ENCODE peak calls at places on chromosomes 16 and 17, in five cellular contexts. G, N, T, M and Q are unnamed samples.

GRCh38 chr17:79607941-79608728 is 2.7 kb downstream of the RBFOX3 start:
- DNase-seq in G (no peak), N (peak; percentile 15), T (peak; percentile 91), M (peak; percentile 85), Q (peak; percentile 64)

GRCh38 chr17:49497147-49498036 is 2.3 kb downstream of the NGFR start:
- DNase-seq in G (peak; percentile 22), N (peak; percentile 56), T (peak; percentile 87), M (peak; percentile 76), Q (peak; percentile 71)

GRCh38 chr16:76303637-76304314 is 26.6 kb downstream of the CNTNAP4 start:
- DNase-seq in G (no peak), N (no peak), T (no peak), M (no peak), Q (no peak)

GRCh38 chr16:53945996-53946395 is 242.0 kb downstream of the FTO start:
- DNase-seq in G (peak; percentile 64), N (peak; percentile 68), T (no peak), M (peak; percentile 63), Q (peak; percentile 50)

GRCh38 chr17:62644487-62645173 is 17.2 kb downstream of the MRC2 start:
- DNase-seq in G (no peak), N (no peak), T (peak; percentile 91), M (peak; percentile 78), Q (peak; percentile 38)

GRCh38 chr17:62950067-62950466 is 16.0 kb upstream of the TANC2 start:
- DNase-seq in G (peak; percentile 45), N (peak; percentile 32), T (no peak), M (peak; percentile 6), Q (no peak)

GRCh38 chr17:64037180-64037579 is 16.7 kb upstream of the ICAM2 start:
- DNase-seq in G (no peak), N (no peak), T (no peak), M (no peak), Q (no peak)

GRCh38 chr17:77254961-77255741 is 114.4 kb downstream of the SEC14L1 start:
- DNase-seq in G (peak; percentile 86), N (peak; percentile 97), T (peak; percentile 68), M (peak; percentile 68), Q (no peak)

GRCh38 chr16:86951041-86951822 is 366.0 kb downstream of the C16orf95 start:
- DNase-seq in G (no peak), N (no peak), T (no peak), M (no peak), Q (no peak)

GRCh38 chr16:55282441-55282840 is 41.6 kb upstream of the IRX6 start:
- DNase-seq in G (no peak), N (no peak), T (no peak), M (no peak), Q (no peak)

GRCh38 chr16:87581867-87582220 is 20.5 kb upstream of the JPH3 start:
- DNase-seq in G (peak; percentile 98), N (peak; percentile 99), T (no peak), M (no peak), Q (no peak)

GRCh38 chr16:17461951-17462729 is 8.6 kb downstream of the XYLT1 start:
- DNase-seq in G (no peak), N (no peak), T (peak; percentile 53), M (peak; percentile 86), Q (no peak)

GRCh38 chr16:14249291-14250032 is 178.3 kb downstream of the MRTFB start:
- DNase-seq in G (peak; percentile 43), N (peak; percentile 54), T (no peak), M (peak; percentile 42), Q (peak; percentile 12)

GRCh38 chr16:29804455-29805231 is 1.7 kb upstream of the MAZ start:
- DNase-seq in G (no peak), N (peak; percentile 13), T (no peak), M (peak; percentile 40), Q (no peak)

GRCh38 chr16:29943846-29944669 is 17.8 kb upstream of the TMEM219 start:
- DNase-seq in G (peak; percentile 99), N (peak; percentile 99), T (peak; percentile 80), M (peak; percentile 99), Q (no peak)

GRCh38 chr16:31202402-31203385 is at the start of gene PYCARD:
- DNase-seq in G (peak; percentile 19), N (peak; percentile 43), T (peak; percentile 60), M (peak; percentile 61), Q (no peak)

GRCh38 chr16:57500578-57501111 is 14.4 kb upstream of the DOK4 start:
- DNase-seq in G (no peak), N (peak; percentile 78), T (no peak), M (peak; percentile 67), Q (no peak)

GRCh38 chr16:86343111-86343642 is 167.2 kb upstream of the FOXF1 start:
- DNase-seq in G (peak; percentile 89), N (peak; percentile 93), T (no peak), M (no peak), Q (no peak)

GRCh38 chr16:25713785-25714570 is 22.2 kb downstream of the HS3ST4 start:
- DNase-seq in G (no peak), N (no peak), T (no peak), M (no peak), Q (no peak)

GRCh38 chr16:30829130-30830071 is 42.4 kb upstream of the ZNF629 start:
- DNase-seq in G (no peak), N (no peak), T (no peak), M (peak; percentile 18), Q (no peak)

DNA sequence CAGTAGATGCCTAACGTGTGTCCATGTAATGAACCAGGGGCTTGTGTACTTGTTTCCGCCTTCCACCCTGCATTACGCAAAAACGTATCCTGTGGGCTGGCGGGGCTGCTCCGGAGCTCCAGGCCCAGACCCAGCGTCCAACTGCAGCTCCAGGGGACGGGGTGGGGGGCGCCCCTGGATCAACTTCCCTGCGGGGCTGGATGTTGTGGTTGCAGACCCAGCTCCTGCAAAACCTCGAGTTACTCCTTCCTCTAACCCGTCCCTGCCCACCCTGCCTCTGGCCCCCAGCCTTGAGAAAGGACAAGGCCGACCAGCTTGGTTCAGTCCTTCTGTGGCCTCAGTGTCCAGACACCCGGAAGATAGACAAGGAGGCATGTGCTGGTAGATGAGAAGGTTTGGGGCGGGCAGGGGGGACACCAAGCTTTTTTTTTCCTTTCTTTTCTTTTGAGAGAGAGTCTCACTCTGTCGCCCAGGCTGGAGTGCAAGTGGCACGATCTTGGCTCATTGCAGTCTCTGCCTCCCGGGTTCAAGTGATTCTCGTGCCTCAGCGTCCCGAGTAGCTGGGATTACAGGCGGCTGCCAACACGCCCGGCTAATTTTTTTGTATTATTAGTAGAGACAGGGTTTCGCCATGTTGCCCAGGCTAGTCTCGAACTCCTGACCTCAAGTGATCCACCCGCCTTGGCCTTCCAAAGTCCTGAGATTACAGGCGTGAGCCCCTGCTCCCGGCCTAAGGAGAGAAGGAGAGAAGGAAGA is 731 bp upstream of the EXOC7 start:
- DNase-seq in G (no peak), N (no peak), T (no peak), M (no peak), Q (no peak)
- H2BK15ac ChIP-seq in G (peak overlapping the region; percentile 43), N (no peak overlapping the region), T (no peak overlapping the region), M (no peak overlapping the region), Q (peak overlapping the region; percentile 45)

GRCh38 chr16:82852388-82852998 is 225.7 kb downstream of the CDH13 start:
- DNase-seq in G (no peak), N (no peak), T (no peak), M (no peak), Q (no peak)

GRCh38 chr16:82859638-82860037 is 232.9 kb downstream of the CDH13 start:
- DNase-seq in G (no peak), N (no peak), T (no peak), M (no peak), Q (no peak)

GRCh38 chr16:82857693-82858337 is 231.0 kb downstream of the CDH13 start:
- DNase-seq in G (no peak), N (no peak), T (no peak), M (no peak), Q (no peak)

DNA sequence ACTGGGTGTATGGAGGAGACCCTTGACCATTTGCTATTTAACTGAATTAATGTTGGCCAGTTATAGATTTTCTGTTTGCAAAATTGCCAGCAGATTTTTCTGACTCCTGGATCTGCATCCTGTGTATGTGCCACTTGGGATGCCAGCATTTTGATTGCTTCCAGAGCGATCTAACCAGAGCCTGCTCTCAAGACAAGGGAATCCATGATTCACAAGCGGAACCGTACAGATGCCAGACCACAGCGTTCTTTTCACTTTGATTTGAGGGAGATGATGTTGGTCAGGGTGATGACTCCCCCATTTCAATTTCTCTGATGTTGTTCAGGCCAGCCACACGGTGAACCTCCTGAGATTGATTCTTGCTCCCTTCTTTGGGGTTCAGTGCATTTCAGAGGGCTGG is 228.7 kb downstream of the CDH13 start:
- DNase-seq in G (no peak), N (no peak), T (no peak), M (no peak), Q (no peak)
- H2BK15ac ChIP-seq in G (no peak overlapping the region), N (no peak overlapping the region), T (no peak overlapping the region), M (no peak overlapping the region), Q (no peak overlapping the region)

GRCh38 chr17:78369791-78370381 is 8.6 kb upstream of the PGS1 start:
- DNase-seq in G (no peak), N (no peak), T (peak; percentile 67), M (peak; percentile 52), Q (no peak)
- H2BK15ac ChIP-seq in G (no peak overlapping the region), N (no peak overlapping the region), T (no peak overlapping the region), M (no peak overlapping the region), Q (peak overlapping the region; percentile 95)

DNA sequence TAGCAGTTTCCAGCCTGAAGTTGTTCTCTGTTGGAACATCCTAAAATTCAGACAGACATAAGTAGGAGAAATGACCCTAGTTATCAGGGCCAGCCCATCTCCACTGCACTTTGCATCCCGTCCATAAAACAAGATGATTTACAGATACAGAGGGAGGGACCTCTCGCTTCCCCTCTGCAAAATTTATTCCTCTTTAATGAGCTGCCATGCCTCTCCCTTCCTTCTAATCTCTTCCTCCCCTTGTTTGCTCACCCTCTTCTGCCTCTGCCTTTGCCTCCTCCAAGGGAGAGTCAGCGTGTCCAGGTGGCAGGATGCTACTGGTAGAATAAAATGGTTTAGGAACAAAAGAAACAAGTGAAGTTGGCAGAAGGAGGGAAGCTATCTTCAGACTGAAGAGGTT is 351.3 kb downstream of the SOX9 start:
- DNase-seq in G (no peak), N (no peak), T (no peak), M (no peak), Q (no peak)
- H2BK15ac ChIP-seq in G (no peak overlapping the region), N (no peak overlapping the region), T (no peak overlapping the region), M (no peak overlapping the region), Q (no peak overlapping the region)

DNA sequence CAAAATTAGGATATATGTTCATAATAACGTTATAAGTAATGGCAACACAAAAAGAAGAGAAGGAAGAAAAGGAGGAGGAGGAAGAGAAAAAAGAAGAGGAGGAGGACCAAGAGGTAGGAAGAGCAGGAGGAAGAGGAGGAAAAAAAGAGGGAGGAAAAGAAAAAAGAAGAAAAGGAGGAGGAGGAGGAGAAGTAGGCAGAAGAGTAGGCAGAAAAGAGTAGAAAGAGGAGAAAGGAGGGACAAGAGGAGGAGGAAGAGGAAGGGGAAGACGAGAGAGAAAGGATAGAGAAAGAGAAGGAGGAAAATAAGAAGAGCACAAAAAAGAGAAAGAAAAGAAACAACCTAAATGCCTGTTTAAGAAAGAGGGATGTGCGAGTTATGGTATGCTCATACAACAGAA is 5.6 kb upstream of the CD300LB start:
- DNase-seq in G (no peak), N (no peak), T (no peak), M (no peak), Q (no peak)
- H2BK15ac ChIP-seq in G (no peak overlapping the region), N (no peak overlapping the region), T (no peak overlapping the region), M (no peak overlapping the region), Q (no peak overlapping the region)

GRCh38 chr17:5703736-5704135 is 119.4 kb upstream of the NLRP1 start:
- DNase-seq in G (no peak), N (no peak), T (peak; percentile 28), M (peak; percentile 61), Q (no peak)
- H2BK15ac ChIP-seq in G (no peak overlapping the region), N (no peak overlapping the region), T (no peak overlapping the region), M (no peak overlapping the region), Q (peak overlapping the region; percentile 40)